ENCODE peak calls at places on chromosome 18, in four cellular contexts. R, X, V and H are unnamed samples. For H3K4me1, the result is how much of the 10 kb centered on the place peaks cover.

GRCh38 chr18:48868468-48869466 is 82.0 kb downstream of the SMAD7 start:
- DNase-seq in R (no peak), X (no peak), V (peak), H (no peak)

GRCh38 chr18:27413495-27414401 is 228.6 kb upstream of the CHST9 start:
- DNase-seq in R (peak), X (no peak), V (peak), H (peak)

GRCh38 chr18:44458777-44459176 is 221.9 kb upstream of the SETBP1 start:
- DNase-seq in R (no peak), X (no peak), V (peak), H (peak)

GRCh38 chr18:23137788-23138216 is 2.5 kb downstream of the CABLES1 start:
- DNase-seq in R (no peak), X (no peak), V (no peak), H (no peak)

GRCh38 chr18:46155652-46156051 is 51.5 kb downstream of the HAUS1 start:
- DNase-seq in R (no peak), X (no peak), V (peak), H (peak)

GRCh38 chr18:13245481-13246000 is 27.0 kb downstream of the LDLRAD4 start:
- DNase-seq in R (no peak), X (no peak), V (no peak), H (no peak)

GRCh38 chr18:40006553-40007073 is 1948.4 kb upstream of the PIK3C3 start:
- DNase-seq in R (no peak), X (no peak), V (no peak), H (no peak)

GRCh38 chr18:23504720-23505119 is 1.4 kb downstream of the RMC1 start:
- DNase-seq in R (no peak), X (no peak), V (no peak), H (no peak)

GRCh38 chr18:74631242-74632087 is 33.8 kb downstream of the ZNF407 start:
- DNase-seq in R (no peak), X (no peak), V (no peak), H (no peak)

GRCh38 chr18:56873441-56874140 is 222.4 kb downstream of the WDR7 start:
- DNase-seq in R (no peak), X (no peak), V (no peak), H (no peak)

GRCh38 chr18:62018034-62018760 is 125.4 kb upstream of the RNF152 start:
- DNase-seq in R (peak), X (peak), V (no peak), H (no peak)

GRCh38 chr18:26863921-26864497 is 1.5 kb downstream of the AQP4 start:
- DNase-seq in R (no peak), X (no peak), V (no peak), H (no peak)

GRCh38 chr18:79522451-79523220 is 126.9 kb downstream of the NFATC1 start:
- DNase-seq in R (no peak), X (no peak), V (no peak), H (no peak)

GRCh38 chr18:79521806-79522205 is 126.1 kb downstream of the NFATC1 start:
- DNase-seq in R (no peak), X (no peak), V (no peak), H (no peak)

GRCh38 chr18:79519751-79520472 is 124.2 kb downstream of the NFATC1 start:
- DNase-seq in R (no peak), X (no peak), V (no peak), H (no peak)

GRCh38 chr18:79518683-79519128 is 123.0 kb downstream of the NFATC1 start:
- DNase-seq in R (no peak), X (no peak), V (no peak), H (no peak)

DNA sequence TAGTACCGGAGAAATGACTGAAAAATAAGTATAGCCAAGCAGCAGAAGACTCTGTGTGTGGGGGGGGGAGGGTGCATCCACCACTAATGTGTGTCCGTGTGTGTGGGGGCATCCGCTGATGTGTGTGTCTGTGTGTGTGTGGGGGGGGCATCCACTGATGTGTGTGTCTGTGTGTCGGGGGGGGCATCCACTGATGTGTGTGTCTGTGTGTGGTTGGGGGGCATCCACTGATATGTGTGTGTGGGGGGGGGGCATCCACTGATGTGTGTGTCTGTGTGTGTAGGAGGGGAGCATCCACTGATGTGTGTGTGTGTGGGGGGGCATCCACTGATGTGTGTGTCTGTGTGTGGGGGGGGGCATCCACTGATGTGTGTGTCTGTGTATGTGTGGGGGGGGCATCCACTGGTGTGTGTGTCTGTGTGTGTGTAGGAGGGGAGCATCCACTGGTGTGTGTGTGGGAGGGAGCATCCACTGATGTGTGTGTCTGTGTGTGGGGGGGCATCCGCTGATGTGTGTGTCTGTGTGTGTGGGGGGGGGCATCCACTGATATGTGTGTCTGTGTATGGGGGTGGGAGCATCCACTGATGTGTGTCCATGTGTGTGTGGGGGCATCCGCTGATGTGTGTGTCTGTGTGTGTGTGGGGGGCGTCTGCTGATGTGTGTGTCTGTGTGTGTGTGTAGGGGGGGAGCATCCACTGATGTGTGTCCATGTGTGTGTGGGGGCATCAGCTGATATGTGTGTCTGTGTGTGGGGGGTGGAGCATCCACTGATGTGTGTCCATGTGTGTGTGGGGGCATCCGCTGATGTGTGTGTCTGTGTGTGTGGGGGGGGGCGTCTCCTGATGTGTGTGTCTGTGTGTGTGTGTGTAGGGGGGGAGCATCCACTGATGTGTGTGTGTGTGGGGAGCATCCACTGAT is 125.0 kb downstream of the NFATC1 start:
- DNase-seq in R (no peak), X (no peak), V (no peak), H (no peak)
- TF ChIP-seq CTCF in R (no peak), X (no peak), V (no peak), H (no peak)

DNA sequence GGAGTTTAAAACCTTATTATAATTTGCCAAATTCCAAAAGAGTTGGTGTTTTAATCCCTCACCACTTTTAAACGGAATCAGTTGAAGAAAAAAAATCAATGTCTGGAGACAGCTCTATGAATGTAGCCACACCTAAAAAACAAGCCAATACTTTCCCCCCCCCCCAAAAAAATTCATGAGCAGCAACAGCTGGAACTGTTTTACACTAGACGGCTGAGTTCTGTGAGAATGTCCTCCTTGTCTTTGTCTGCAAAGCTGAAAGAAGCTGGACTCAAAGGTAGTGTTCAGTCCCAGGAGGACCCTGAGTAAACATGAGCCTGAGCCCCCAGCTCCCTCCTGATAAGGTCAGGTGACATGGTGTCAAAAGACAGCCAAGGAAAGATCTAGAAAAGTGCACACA is 68.2 kb downstream of the ZNF521 start:
- DNase-seq in R (no peak), X (no peak), V (no peak), H (no peak)
- H3K4me1 ChIP-seq in R (under half), X (under half), V (under half), H (under half)

DNA sequence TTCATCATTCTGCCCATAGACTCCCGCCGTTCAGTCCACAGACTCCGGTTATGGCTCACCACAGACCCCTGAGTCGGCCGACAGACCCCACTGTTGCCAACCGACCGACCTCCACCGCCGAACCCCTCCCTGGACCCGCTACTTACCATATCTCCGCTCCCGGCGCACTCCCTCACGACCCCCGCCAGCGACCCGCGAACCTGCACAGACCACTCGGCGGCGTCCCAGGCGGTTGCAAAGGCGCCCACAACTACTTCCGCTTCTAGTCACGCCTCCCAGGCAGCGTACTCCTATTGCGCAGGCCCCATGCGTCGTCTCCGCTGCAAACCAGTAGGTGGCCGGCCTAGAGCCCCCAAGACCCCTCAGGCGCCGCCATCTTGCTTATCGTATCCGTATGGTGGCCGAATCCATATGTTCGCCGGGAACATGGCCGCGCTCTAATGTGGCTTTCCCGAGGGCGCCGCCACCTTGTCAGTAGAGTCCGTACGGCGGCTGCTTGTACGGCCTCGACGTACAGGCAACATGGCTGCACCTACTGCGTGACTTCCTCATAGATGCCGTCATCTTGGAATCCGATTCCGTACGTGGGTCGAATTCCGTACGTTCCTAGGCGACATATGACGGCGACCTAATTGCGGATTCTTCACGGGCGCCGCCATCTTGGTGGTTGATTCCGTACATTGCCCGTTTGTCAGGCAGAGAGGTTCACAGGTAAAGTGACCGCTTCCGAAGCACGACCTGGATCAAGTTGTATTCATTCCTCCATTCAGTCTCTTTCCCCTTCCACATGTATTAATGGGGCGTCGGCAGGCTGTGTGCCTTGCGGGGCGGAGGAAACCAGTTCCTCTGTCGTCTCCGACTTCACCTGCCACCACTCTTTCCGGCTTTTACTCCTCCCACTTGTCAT is at the start of gene CXXC1:
- DNase-seq in R (peak), X (peak), V (peak), H (peak)
- TF ChIP-seq CTCF in R (peak), X (peak), V (no peak), H (peak)

DNA sequence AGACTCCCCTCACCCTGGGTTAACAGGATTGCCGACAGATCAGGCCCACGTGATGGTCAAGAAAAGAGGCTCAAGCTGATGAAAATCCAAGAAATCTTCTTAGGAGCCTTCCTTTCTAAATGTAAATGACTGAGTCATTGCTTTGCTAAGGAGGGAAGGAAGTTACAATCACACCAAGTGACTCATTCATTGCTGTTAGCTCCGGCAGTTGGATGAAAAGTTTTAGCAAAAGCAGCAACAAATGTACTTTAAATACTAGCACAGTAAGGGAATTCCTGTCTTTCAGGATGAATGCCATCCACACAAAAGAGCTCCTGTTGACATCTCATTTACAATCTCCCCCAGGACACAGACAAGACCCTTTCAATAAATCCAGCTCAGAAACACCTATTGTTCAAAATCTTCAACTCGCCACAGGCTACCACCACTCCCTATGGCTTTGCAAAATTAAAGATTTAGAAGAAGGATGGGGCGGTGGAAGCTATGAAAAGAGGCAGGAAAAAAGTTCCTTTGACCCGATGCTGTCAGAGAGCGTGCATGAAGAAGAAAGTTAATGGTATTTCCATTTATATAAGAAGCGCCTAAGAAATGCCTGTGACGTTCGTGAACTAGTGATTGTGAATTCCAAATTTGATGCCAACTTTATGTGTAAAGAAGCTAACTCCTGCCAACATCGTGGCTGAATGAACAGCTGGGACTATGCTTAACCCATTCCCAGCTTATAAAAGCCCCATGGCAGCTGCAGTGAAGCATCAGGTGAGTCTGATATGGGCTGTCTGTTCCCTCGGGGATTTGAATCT is 153.7 kb downstream of the TGIF1 start:
- DNase-seq in R (no peak), X (no peak), V (peak), H (peak)
- H3K4me1 ChIP-seq in R (under half), X (under half), V (under half), H (under half)

DNA sequence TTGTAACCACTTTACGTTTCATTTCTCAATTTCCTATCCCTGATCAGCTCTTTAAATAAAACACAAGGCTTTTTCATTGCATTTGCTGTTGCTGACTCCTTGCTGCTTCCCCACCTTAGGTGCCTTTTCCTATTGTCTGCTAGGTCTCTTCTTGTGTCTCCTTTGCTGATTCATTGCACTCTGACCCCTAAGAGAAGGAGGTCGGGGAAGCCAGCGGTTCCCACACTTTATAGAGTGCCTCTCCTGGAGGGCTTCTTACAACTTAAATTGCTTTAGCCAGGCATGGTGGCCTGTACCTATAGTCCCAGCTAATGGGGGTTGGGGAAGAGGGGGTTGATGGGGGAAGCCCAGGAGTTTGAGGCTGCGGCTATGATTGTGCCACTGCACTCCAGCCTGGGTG is 495.0 kb downstream of the DLGAP1 start:
- DNase-seq in R (no peak), X (no peak), V (no peak), H (no peak)
- TF ChIP-seq CTCF in R (no peak), X (no peak), V (no peak), H (no peak)

GRCh38 chr18:78587096-78587495 is 392.5 kb upstream of the SALL3 start:
- DNase-seq in R (no peak), X (no peak), V (no peak), H (no peak)
- H3K4me1 ChIP-seq in R (under half), X (under half), V (under half), H (under half)

DNA sequence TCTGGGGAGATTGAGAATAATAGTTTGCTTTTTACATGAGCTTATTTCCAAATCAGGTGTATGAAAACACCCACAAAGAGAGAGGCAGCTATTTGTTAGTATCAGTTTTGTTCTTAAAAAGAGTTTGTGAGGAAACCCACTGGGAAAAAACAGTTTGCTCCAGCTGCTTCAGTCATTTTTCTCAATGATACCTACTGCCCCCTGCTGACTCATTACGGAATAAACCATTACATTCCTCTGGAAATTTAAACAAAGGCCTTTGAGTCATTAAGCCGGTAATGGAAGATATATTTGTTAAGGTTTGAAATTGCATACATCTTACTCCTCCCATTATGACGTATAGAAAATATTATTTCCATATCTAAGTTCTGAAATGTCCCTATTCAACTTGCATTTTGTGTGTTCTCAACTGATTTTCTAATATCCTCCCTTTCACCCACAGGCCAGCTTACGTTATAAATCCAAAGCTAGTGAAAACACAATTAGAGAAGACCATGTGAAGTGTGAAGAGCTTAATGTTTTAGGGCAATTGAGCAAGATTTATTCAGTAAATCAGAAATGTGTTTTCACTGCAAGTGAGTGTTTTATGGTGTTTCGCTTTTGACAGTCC is 761.6 kb downstream of the DSC3 start:
- DNase-seq in R (no peak), X (peak), V (peak), H (peak)
- TF ChIP-seq CTCF in R (peak), X (peak), V (peak), H (peak)

GRCh38 chr18:4267641-4268040 is 187.5 kb downstream of the DLGAP1 start:
- DNase-seq in R (no peak), X (no peak), V (no peak), H (no peak)

GRCh38 chr18:4260107-4260506 is 195.0 kb downstream of the DLGAP1 start:
- DNase-seq in R (no peak), X (no peak), V (no peak), H (no peak)

GRCh38 chr18:4270016-4270415 is 185.1 kb downstream of the DLGAP1 start:
- DNase-seq in R (no peak), X (no peak), V (no peak), H (no peak)

GRCh38 chr18:4264347-4264791 is 190.7 kb downstream of the DLGAP1 start:
- DNase-seq in R (no peak), X (no peak), V (no peak), H (no peak)
- H3K4me1 ChIP-seq in R (under half), X (under half), V (under half), H (under half)

GRCh38 chr18:457533-457932 is 43.0 kb downstream of the COLEC12 start:
- DNase-seq in R (no peak), X (no peak), V (no peak), H (no peak)
- TF ChIP-seq CTCF in R (no peak), X (no peak), V (no peak), H (no peak)

DNA sequence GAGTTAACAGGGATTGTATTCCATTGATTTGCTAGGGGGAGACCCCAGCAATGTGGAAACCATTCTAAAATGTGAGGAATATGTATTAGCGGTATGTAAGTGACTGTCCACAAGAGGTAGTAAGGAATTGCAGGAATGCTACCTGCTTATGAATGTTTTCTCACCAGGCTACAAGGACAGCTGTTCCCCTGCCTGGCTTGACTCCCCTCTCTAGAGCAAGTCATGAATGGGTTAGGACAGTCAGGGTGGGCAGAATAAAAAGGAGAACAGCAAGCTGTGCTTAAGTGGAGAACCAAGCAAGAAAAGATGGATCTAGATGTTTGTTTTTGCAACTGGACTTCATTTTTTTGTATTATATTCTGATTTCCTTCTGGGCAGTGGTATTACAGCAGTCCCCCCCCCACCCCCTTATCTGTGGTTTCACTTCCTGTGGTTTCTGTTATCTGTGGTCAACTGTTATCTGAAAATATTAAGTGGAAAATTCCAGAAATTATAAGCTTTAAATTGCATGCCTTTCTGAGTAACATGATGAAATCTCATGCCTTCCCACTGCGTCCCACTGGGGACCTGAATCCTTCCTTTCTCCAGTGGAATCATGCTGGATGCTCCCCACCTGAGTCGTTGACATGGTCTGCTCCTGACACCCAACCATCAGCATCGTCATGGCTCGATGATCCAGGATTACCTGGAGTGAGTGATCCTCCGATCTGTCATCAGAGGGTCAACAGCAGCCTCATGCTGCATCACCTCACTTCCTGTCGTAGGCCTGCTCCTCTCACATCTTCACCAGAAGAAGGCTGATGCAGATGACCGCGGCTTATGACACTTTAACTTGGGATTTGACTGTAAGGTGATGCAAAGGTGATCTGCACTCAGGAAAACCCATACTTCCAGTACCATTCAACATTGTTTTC is 52.2 kb downstream of the VAPA start:
- DNase-seq in R (no peak), X (no peak), V (no peak), H (no peak)
- H3K4me1 ChIP-seq in R (under half), X (under half), V (under half), H (under half)